ENCODE peak calls at places on chromosomes 1 and 21, in seven cellular contexts. One of them, this sample, is unnamed.

GRCh38 chr1:211789641-211790464 is 40.7 kb downstream of the LPGAT1 start:
- DNase-seq in astrocyte of the spinal cord: no peak
- DNase-seq in right atrium auricular region: no peak
- DNase-seq in IMR-90: no peak
- DNase-seq in cardiac muscle cell: no peak
- DNase-seq in prostate gland: no peak
- DNase-seq in choroid plexus epithelial cell: no peak
- DNase-seq in this sample: no peak

GRCh38 chr1:1777510-1777909 is 760 bp downstream of the NADK start:
- DNase-seq in astrocyte of the spinal cord: peak
- DNase-seq in right atrium auricular region: peak
- DNase-seq in IMR-90: no peak
- DNase-seq in cardiac muscle cell: peak
- DNase-seq in prostate gland: no peak
- DNase-seq in choroid plexus epithelial cell: peak
- DNase-seq in this sample: no peak

GRCh38 chr1:203265541-203265940 is 36.1 kb upstream of the CHIT1 start:
- DNase-seq in astrocyte of the spinal cord: no peak
- DNase-seq in right atrium auricular region: no peak
- DNase-seq in IMR-90: no peak
- DNase-seq in cardiac muscle cell: no peak
- DNase-seq in prostate gland: no peak
- DNase-seq in choroid plexus epithelial cell: no peak
- DNase-seq in this sample: no peak

GRCh38 chr1:2935766-2936390 is 85.4 kb upstream of the ACTRT2 start:
- DNase-seq in astrocyte of the spinal cord: no peak
- DNase-seq in right atrium auricular region: no peak
- DNase-seq in IMR-90: no peak
- DNase-seq in cardiac muscle cell: no peak
- DNase-seq in prostate gland: no peak
- DNase-seq in choroid plexus epithelial cell: no peak
- DNase-seq in this sample: no peak

GRCh38 chr1:36732038-36732402 is 249.3 kb upstream of the CSF3R start:
- DNase-seq in astrocyte of the spinal cord: no peak
- DNase-seq in right atrium auricular region: no peak
- DNase-seq in IMR-90: no peak
- DNase-seq in cardiac muscle cell: no peak
- DNase-seq in prostate gland: no peak
- DNase-seq in choroid plexus epithelial cell: no peak
- DNase-seq in this sample: no peak

GRCh38 chr1:1069061-1069710 is 4.9 kb downstream of the RNF223 start:
- DNase-seq in astrocyte of the spinal cord: peak
- DNase-seq in right atrium auricular region: no peak
- DNase-seq in IMR-90: peak
- DNase-seq in cardiac muscle cell: peak
- DNase-seq in prostate gland: peak
- DNase-seq in choroid plexus epithelial cell: peak
- DNase-seq in this sample: peak

GRCh38 chr1:62131093-62131725 is 63.4 kb upstream of the L1TD1 start:
- DNase-seq in astrocyte of the spinal cord: peak
- DNase-seq in right atrium auricular region: no peak
- DNase-seq in IMR-90: peak
- DNase-seq in cardiac muscle cell: peak
- DNase-seq in prostate gland: no peak
- DNase-seq in choroid plexus epithelial cell: peak
- DNase-seq in this sample: peak

GRCh38 chr1:81699234-81699633 is 101.5 kb upstream of the ADGRL2 start:
- DNase-seq in astrocyte of the spinal cord: peak
- DNase-seq in right atrium auricular region: no peak
- DNase-seq in IMR-90: peak
- DNase-seq in cardiac muscle cell: peak
- DNase-seq in prostate gland: peak
- DNase-seq in choroid plexus epithelial cell: peak
- DNase-seq in this sample: no peak

GRCh38 chr1:202365092-202365815 is 16.8 kb downstream of the PPP1R12B start:
- DNase-seq in astrocyte of the spinal cord: peak
- DNase-seq in right atrium auricular region: no peak
- DNase-seq in IMR-90: peak
- DNase-seq in cardiac muscle cell: peak
- DNase-seq in prostate gland: no peak
- DNase-seq in choroid plexus epithelial cell: peak
- DNase-seq in this sample: no peak

GRCh38 chr1:228009828-228010775 is 3.3 kb downstream of the WNT3A start:
- DNase-seq in astrocyte of the spinal cord: no peak
- DNase-seq in right atrium auricular region: peak
- DNase-seq in IMR-90: no peak
- DNase-seq in cardiac muscle cell: no peak
- DNase-seq in prostate gland: no peak
- DNase-seq in choroid plexus epithelial cell: no peak
- DNase-seq in this sample: no peak

GRCh38 chr1:204842892-204843291 is 27.8 kb upstream of the NFASC start:
- DNase-seq in astrocyte of the spinal cord: no peak
- DNase-seq in right atrium auricular region: no peak
- DNase-seq in IMR-90: no peak
- DNase-seq in cardiac muscle cell: no peak
- DNase-seq in prostate gland: no peak
- DNase-seq in choroid plexus epithelial cell: no peak
- DNase-seq in this sample: no peak

GRCh38 chr1:153608742-153609584 is 4.0 kb downstream of the S100A16 start:
- DNase-seq in astrocyte of the spinal cord: peak
- DNase-seq in right atrium auricular region: peak
- DNase-seq in IMR-90: peak
- DNase-seq in cardiac muscle cell: peak
- DNase-seq in prostate gland: no peak
- DNase-seq in choroid plexus epithelial cell: peak
- DNase-seq in this sample: no peak
- H3K4me3 ChIP-seq in astrocyte of the spinal cord: peak
- H3K4me3 ChIP-seq in right atrium auricular region: peak
- H3K4me3 ChIP-seq in IMR-90: peak
- H3K4me3 ChIP-seq in cardiac muscle cell: no peak
- H3K4me3 ChIP-seq in prostate gland: peak
- H3K4me3 ChIP-seq in choroid plexus epithelial cell: peak
- H3K4me3 ChIP-seq in this sample: no peak

GRCh38 chr1:244862699-244863490 is 1.4 kb downstream of the HNRNPU start:
- DNase-seq in astrocyte of the spinal cord: peak
- DNase-seq in right atrium auricular region: peak
- DNase-seq in IMR-90: peak
- DNase-seq in cardiac muscle cell: peak
- DNase-seq in prostate gland: peak
- DNase-seq in choroid plexus epithelial cell: peak
- DNase-seq in this sample: peak

GRCh38 chr1:244863491-244864252 is 671 bp downstream of the HNRNPU start:
- DNase-seq in astrocyte of the spinal cord: no peak
- DNase-seq in right atrium auricular region: no peak
- DNase-seq in IMR-90: no peak
- DNase-seq in cardiac muscle cell: no peak
- DNase-seq in prostate gland: peak
- DNase-seq in choroid plexus epithelial cell: no peak
- DNase-seq in this sample: no peak

GRCh38 chr1:244865028-244865371 is 657 bp upstream of the HNRNPU start:
- DNase-seq in astrocyte of the spinal cord: no peak
- DNase-seq in right atrium auricular region: peak
- DNase-seq in IMR-90: no peak
- DNase-seq in cardiac muscle cell: no peak
- DNase-seq in prostate gland: no peak
- DNase-seq in choroid plexus epithelial cell: no peak
- DNase-seq in this sample: no peak

GRCh38 chr1:244865820-244866219 is 1.5 kb upstream of the HNRNPU start:
- DNase-seq in astrocyte of the spinal cord: no peak
- DNase-seq in right atrium auricular region: no peak
- DNase-seq in IMR-90: no peak
- DNase-seq in cardiac muscle cell: no peak
- DNase-seq in prostate gland: no peak
- DNase-seq in choroid plexus epithelial cell: no peak
- DNase-seq in this sample: no peak

GRCh38 chr1:244864253-244865027 is at the start of gene HNRNPU:
- DNase-seq in astrocyte of the spinal cord: peak
- DNase-seq in right atrium auricular region: peak
- DNase-seq in IMR-90: peak
- DNase-seq in cardiac muscle cell: peak
- DNase-seq in prostate gland: peak
- DNase-seq in choroid plexus epithelial cell: peak
- DNase-seq in this sample: peak
- H3K4me3 ChIP-seq in astrocyte of the spinal cord: peak
- H3K4me3 ChIP-seq in right atrium auricular region: peak
- H3K4me3 ChIP-seq in IMR-90: peak
- H3K4me3 ChIP-seq in cardiac muscle cell: peak
- H3K4me3 ChIP-seq in prostate gland: peak
- H3K4me3 ChIP-seq in choroid plexus epithelial cell: peak
- H3K4me3 ChIP-seq in this sample: peak

GRCh38 chr21:14877581-14878228 is 187.1 kb downstream of the NRIP1 start:
- DNase-seq in astrocyte of the spinal cord: peak
- DNase-seq in right atrium auricular region: no peak
- DNase-seq in IMR-90: peak
- DNase-seq in cardiac muscle cell: peak
- DNase-seq in prostate gland: no peak
- DNase-seq in choroid plexus epithelial cell: peak
- DNase-seq in this sample: no peak
- H3K4me3 ChIP-seq in astrocyte of the spinal cord: no peak
- H3K4me3 ChIP-seq in right atrium auricular region: no peak
- H3K4me3 ChIP-seq in IMR-90: no peak
- H3K4me3 ChIP-seq in cardiac muscle cell: no peak
- H3K4me3 ChIP-seq in prostate gland: no peak
- H3K4me3 ChIP-seq in choroid plexus epithelial cell: no peak
- H3K4me3 ChIP-seq in this sample: no peak

GRCh38 chr1:215228193-215228592 is 145.7 kb downstream of the KCNK2 start:
- DNase-seq in astrocyte of the spinal cord: no peak
- DNase-seq in right atrium auricular region: no peak
- DNase-seq in IMR-90: no peak
- DNase-seq in cardiac muscle cell: no peak
- DNase-seq in prostate gland: no peak
- DNase-seq in choroid plexus epithelial cell: no peak
- DNase-seq in this sample: no peak

GRCh38 chr1:215226755-215227154 is 144.2 kb downstream of the KCNK2 start:
- DNase-seq in astrocyte of the spinal cord: peak
- DNase-seq in right atrium auricular region: no peak
- DNase-seq in IMR-90: peak
- DNase-seq in cardiac muscle cell: no peak
- DNase-seq in prostate gland: no peak
- DNase-seq in choroid plexus epithelial cell: peak
- DNase-seq in this sample: no peak
- H3K4me3 ChIP-seq in astrocyte of the spinal cord: no peak
- H3K4me3 ChIP-seq in right atrium auricular region: no peak
- H3K4me3 ChIP-seq in IMR-90: no peak
- H3K4me3 ChIP-seq in cardiac muscle cell: no peak
- H3K4me3 ChIP-seq in prostate gland: no peak
- H3K4me3 ChIP-seq in choroid plexus epithelial cell: no peak
- H3K4me3 ChIP-seq in this sample: no peak

GRCh38 chr21:46100020-46100419 is 2.1 kb downstream of the COL6A2 start:
- DNase-seq in astrocyte of the spinal cord: no peak
- DNase-seq in right atrium auricular region: peak
- DNase-seq in IMR-90: no peak
- DNase-seq in cardiac muscle cell: no peak
- DNase-seq in prostate gland: no peak
- DNase-seq in choroid plexus epithelial cell: no peak
- DNase-seq in this sample: no peak

GRCh38 chr21:46099476-46099875 is 1.6 kb downstream of the COL6A2 start:
- DNase-seq in astrocyte of the spinal cord: no peak
- DNase-seq in right atrium auricular region: peak
- DNase-seq in IMR-90: peak
- DNase-seq in cardiac muscle cell: peak
- DNase-seq in prostate gland: peak
- DNase-seq in choroid plexus epithelial cell: peak
- DNase-seq in this sample: no peak

GRCh38 chr21:46097826-46098286 is at the start of gene COL6A2:
- DNase-seq in astrocyte of the spinal cord: peak
- DNase-seq in right atrium auricular region: peak
- DNase-seq in IMR-90: peak
- DNase-seq in cardiac muscle cell: peak
- DNase-seq in prostate gland: peak
- DNase-seq in choroid plexus epithelial cell: peak
- DNase-seq in this sample: no peak

GRCh38 chr21:46096997-46097825 is 701 bp upstream of the COL6A2 start:
- DNase-seq in astrocyte of the spinal cord: no peak
- DNase-seq in right atrium auricular region: peak
- DNase-seq in IMR-90: no peak
- DNase-seq in cardiac muscle cell: no peak
- DNase-seq in prostate gland: peak
- DNase-seq in choroid plexus epithelial cell: no peak
- DNase-seq in this sample: no peak

DNA sequence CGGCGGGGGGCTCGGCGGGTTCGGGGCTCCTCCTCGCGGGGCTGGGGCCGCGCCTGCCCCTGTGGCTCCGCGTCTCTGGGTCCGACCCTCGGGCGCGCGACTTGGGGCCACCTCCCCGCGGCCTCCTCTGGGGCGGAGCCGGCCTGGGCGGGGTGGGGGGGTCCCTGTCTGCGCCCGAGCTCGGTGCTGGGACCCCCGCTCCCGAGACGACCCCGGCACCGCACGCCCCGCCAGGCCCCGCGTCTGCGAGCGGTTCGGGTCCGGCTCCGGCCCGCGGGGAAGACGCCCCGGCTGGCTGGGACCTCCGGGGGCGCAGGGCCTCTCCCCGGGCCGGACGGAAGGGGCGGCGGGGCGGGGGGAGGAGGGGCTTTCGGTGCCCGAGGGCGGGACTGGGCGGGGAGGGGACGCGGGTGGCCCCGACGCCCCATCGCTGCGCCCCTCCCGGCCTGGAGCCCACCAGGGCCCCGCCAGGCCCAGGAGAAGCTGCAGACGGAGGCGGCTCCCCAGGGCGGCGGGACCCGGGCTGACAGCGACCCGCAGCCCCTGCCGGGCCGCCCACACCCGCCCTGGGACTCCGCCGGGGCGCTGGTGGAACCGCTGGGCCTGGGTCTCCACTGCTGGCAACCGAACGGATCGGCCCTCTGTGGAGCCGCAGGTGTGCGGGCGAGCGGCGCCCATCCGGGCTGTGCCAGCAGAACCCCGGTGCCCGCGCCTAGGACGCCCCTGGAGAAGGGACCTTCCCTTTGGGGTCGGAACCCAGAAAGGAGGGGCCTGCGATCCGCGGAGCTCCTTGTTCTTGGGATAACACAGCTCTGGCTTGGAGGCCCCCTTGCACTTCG is 610 bp downstream of the COL6A2 start:
- DNase-seq in astrocyte of the spinal cord: no peak
- DNase-seq in right atrium auricular region: peak
- DNase-seq in IMR-90: no peak
- DNase-seq in cardiac muscle cell: peak
- DNase-seq in prostate gland: peak
- DNase-seq in choroid plexus epithelial cell: no peak
- DNase-seq in this sample: no peak
- H3K4me3 ChIP-seq in astrocyte of the spinal cord: peak
- H3K4me3 ChIP-seq in right atrium auricular region: peak
- H3K4me3 ChIP-seq in IMR-90: peak
- H3K4me3 ChIP-seq in cardiac muscle cell: peak
- H3K4me3 ChIP-seq in prostate gland: peak
- H3K4me3 ChIP-seq in choroid plexus epithelial cell: peak
- H3K4me3 ChIP-seq in this sample: no peak

DNA sequence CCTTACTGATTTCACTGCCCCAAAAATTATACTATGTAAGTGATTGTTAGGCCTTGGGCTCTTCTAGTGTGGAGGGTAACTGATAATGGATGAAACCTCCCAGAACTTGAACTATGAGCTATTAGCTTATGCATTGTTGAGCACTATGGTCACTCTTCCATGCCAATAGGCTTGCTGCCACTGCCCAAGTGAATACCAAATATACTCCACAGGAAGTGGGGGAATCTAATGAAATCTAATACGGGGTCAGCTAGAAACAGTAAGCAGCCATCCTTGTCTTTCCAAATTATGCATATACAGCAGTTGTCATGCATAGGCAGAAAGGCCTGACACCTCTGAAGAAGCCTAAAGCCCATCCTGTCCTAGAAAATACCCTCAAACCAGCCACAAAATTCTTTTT is 198.7 kb upstream of the PTBP2 start:
- DNase-seq in astrocyte of the spinal cord: no peak
- DNase-seq in right atrium auricular region: no peak
- DNase-seq in IMR-90: no peak
- DNase-seq in cardiac muscle cell: no peak
- DNase-seq in prostate gland: no peak
- DNase-seq in choroid plexus epithelial cell: no peak
- DNase-seq in this sample: no peak
- H3K4me3 ChIP-seq in astrocyte of the spinal cord: no peak
- H3K4me3 ChIP-seq in right atrium auricular region: no peak
- H3K4me3 ChIP-seq in IMR-90: no peak
- H3K4me3 ChIP-seq in cardiac muscle cell: no peak
- H3K4me3 ChIP-seq in prostate gland: no peak
- H3K4me3 ChIP-seq in choroid plexus epithelial cell: no peak
- H3K4me3 ChIP-seq in this sample: no peak